ENCODE peak calls at places on chromosomes 5 and 9, in nine cellular contexts. E is BJ, Z is GM12865, C is HL-60, Q is fibroblast of mammary gland, Y is HepG2, O is GM10248, B is neural crest cell, R is Panc1. W is an unnamed sample.

GRCh38 chr9:16268037-16269010 is 602.1 kb downstream of the BNC2 start:
- DNase-seq in O (no peak), Y (no peak), Z (no peak), R (no peak), C (no peak), E (no peak), B (no peak), Q (peak), W (no peak)

GRCh38 chr5:113663879-113664278 is 150.4 kb downstream of the YTHDC2 start:
- DNase-seq in Y (peak), C (peak), Q (peak), B (peak), E (no peak), Z (peak), R (peak), O (peak), W (no peak)

GRCh38 chr9:133334161-133334560 is 1.8 kb downstream of the SURF6 start:
- DNase-seq in Q (no peak), B (no peak), Z (no peak), O (no peak), R (no peak), C (peak), E (no peak), Y (no peak), W (no peak)

GRCh38 chr5:83097582-83098265 is 20.4 kb downstream of the XRCC4 start:
- DNase-seq in E (no peak), C (no peak), Q (peak), Z (peak), R (no peak), O (no peak), B (no peak), Y (no peak), W (no peak)

GRCh38 chr5:130231786-130232185 is 327.5 kb downstream of the CHSY3 start:
- DNase-seq in Y (no peak), Z (no peak), Q (no peak), R (no peak), E (no peak), B (no peak), O (no peak), C (no peak), W (no peak)

GRCh38 chr5:35117960-35118359 is 70.2 kb upstream of the AGXT2 start:
- DNase-seq in C (no peak), Y (no peak), R (no peak), E (peak), B (no peak), Z (peak), Q (peak), O (peak), W (peak)

GRCh38 chr9:132498811-132499210 is 83.6 kb upstream of the BARHL1 start:
- DNase-seq in Y (no peak), C (no peak), E (no peak), O (no peak), B (no peak), R (no peak), Q (no peak), Z (no peak), W (no peak)

GRCh38 chr5:52786937-52787599 is 648 bp upstream of the ITGA1 start:
- DNase-seq in R (no peak), Z (peak), Q (peak), O (peak), E (no peak), B (no peak), Y (peak), C (peak), W (no peak)

GRCh38 chr5:173781826-173782670 is 106.1 kb upstream of the CPEB4 start:
- DNase-seq in Q (peak), B (peak), E (peak), Z (peak), Y (no peak), C (peak), O (no peak), R (peak), W (peak)

GRCh38 chr5:40240111-40240510 is 439.6 kb upstream of the PTGER4 start:
- DNase-seq in O (no peak), Q (peak), E (no peak), R (no peak), C (no peak), Z (no peak), Y (no peak), B (no peak), W (no peak)

GRCh38 chr9:126563556-126563955 is 50.2 kb upstream of the LMX1B start:
- DNase-seq in B (no peak), Q (no peak), Y (no peak), R (no peak), O (no peak), E (no peak), C (no peak), Z (no peak), W (no peak)

GRCh38 chr9:126561582-126561981 is 52.1 kb upstream of the LMX1B start:
- DNase-seq in O (no peak), Z (no peak), Q (no peak), C (peak), B (no peak), Y (peak), R (no peak), E (no peak), W (no peak)

GRCh38 chr9:126564128-126564527 is 49.6 kb upstream of the LMX1B start:
- DNase-seq in O (no peak), Q (no peak), Z (no peak), R (no peak), Y (no peak), E (no peak), C (peak), B (no peak), W (no peak)

GRCh38 chr9:126565336-126566128 is 48.2 kb upstream of the LMX1B start:
- DNase-seq in B (no peak), Z (no peak), R (no peak), E (no peak), O (no peak), Q (no peak), Y (no peak), C (no peak), W (no peak)

DNA sequence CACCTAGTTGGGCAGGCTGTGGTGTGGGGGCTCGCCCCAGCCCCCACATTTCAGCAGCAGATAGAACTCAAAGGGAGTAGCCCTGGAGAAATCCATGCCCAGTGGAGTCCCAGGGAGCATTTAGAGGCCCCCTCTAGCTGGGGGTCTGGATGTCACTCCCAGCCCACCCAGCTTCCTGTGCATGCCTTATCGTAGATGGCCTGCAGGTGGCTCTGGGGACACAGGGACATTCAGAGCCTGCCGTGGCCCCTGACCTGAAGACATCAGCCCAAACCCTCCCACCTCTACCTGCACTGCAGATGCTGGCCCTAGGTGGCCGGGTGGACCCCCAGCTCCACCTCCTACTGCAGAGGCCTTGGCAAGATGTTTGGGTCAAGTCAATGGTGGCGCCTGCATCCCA is 49.0 kb upstream of the LMX1B start:
- DNase-seq in R (no peak), O (no peak), E (no peak), Y (no peak), Z (no peak), Q (no peak), C (no peak), B (no peak), W (no peak)
- TF ChIP-seq CTCF in R (peak), O (no peak), E (peak), Y (peak), Z (peak), Q (no peak), C (no peak), B (peak), W (no peak)

GRCh38 chr9:129879103-129879699 is 43.9 kb downstream of the USP20 start:
- DNase-seq in Q (no peak), O (no peak), C (no peak), E (no peak), B (no peak), Y (no peak), R (no peak), Z (no peak), W (no peak)
- TF ChIP-seq CTCF in Q (no peak), O (no peak), C (no peak), E (no peak), B (no peak), Y (no peak), R (no peak), Z (no peak), W (no peak)

GRCh38 chr5:77946381-77947050 is 170.4 kb upstream of the TBCA start:
- DNase-seq in B (no peak), Q (no peak), O (no peak), Y (no peak), R (no peak), E (no peak), Z (no peak), C (no peak), W (no peak)
- TF ChIP-seq CTCF in B (no peak), Q (no peak), O (no peak), Y (no peak), R (no peak), E (no peak), Z (no peak), C (no peak), W (no peak)

DNA sequence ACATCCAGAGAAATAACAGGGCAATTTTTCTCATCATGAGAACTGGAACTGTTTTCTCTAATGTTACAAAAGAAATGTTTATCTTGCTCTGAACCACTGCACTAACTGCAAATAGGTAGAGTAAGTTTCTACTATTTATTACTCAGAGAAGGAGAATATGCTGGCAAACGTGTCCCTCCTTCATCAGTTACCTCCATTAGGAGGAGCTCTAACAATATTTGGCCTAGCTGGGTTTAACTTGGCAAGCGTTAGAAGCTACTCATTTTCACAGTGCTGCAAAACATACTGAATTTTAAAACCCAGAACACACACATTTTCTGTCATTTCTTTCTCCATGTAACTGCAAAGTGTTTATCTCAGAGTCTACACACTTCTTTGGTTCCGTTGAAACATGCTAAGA is 101.0 kb upstream of the GABRG2 start:
- DNase-seq in B (peak), Z (peak), C (no peak), Q (peak), Y (peak), E (no peak), O (no peak), R (no peak), W (no peak)
- TF ChIP-seq CTCF in B (peak), Z (peak), C (no peak), Q (no peak), Y (peak), E (no peak), O (peak), R (peak), W (no peak)

DNA sequence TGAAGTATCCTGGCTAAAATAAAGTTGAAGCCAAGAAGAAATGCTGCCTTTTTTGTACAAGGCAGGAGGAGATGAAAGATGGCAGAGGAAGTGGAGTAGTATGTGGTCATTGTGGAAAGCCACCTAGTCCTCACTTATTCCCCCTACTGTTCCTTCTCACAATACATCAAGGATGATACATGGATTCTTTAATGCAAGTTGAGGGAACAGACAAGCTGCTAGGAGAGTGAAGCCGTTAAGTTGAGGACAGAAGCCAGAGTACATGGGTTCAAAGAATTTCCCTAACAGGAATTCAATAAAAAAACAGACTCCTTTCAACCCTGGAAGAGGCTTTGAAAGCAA is 73.8 kb downstream of the MRPS27 start:
- DNase-seq in Q (peak), B (no peak), E (no peak), R (no peak), Z (peak), O (no peak), Y (no peak), C (no peak), W (no peak)
- TF ChIP-seq CTCF in Q (no peak), B (no peak), E (peak), R (peak), Z (peak), O (peak), Y (peak), C (no peak), W (peak)

GRCh38 chr5:139394123-139394653 is 716 bp downstream of the PROB1 start:
- DNase-seq in Z (peak), Q (no peak), E (no peak), R (no peak), O (peak), B (peak), C (no peak), Y (no peak), W (no peak)
- TF ChIP-seq CTCF in Z (peak), Q (no peak), E (peak), R (peak), O (peak), B (peak), C (no peak), Y (no peak), W (peak)

DNA sequence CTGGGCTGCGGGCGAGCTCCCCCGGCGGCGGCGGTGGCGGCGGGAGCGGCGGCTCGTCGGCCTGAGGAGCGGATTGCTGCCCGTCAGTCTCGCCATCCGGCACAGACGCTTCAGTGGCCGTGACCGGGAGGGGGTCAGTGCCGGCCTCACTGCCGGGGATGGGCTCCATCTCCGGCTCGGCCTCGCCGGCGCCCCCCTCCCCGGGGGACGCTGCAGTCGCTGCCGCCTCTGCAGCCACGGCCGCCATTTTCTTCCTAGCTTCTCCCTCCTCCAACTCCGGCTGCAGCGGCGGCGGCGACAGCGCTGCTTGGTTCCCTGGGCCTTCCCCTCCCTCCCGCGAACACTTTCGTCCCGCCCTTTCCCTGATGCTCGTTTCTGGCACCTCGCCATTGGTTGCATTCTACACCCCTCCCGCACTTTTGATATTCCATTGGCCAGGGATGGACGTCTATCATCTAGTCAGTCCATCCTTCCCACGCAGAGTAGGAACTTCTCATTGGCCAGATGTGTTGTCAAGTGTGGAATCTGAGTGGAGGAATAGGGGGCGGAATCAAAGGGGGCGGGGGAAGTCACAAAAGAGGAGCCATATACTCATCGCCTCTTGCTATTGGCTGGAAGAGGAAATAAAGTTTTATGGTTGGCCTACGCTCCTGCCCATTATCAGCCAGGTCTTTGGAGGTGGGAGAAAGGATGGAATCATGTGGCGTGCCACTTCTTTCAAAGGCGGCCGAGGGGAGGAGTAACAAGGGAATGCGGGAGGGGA is at the start of gene PWWP2A:
- DNase-seq in E (peak), Y (peak), Q (peak), C (peak), B (peak), R (peak), Z (peak), O (peak), W (peak)
- TF ChIP-seq CTCF in E (peak), Y (no peak), Q (no peak), C (no peak), B (peak), R (no peak), Z (peak), O (peak), W (no peak)

GRCh38 chr5:143700994-143701393 is 111.0 kb upstream of the HMHB1 start:
- DNase-seq in C (no peak), Y (no peak), O (no peak), E (no peak), Q (no peak), Z (no peak), R (no peak), B (no peak), W (no peak)
- TF ChIP-seq CTCF in C (no peak), Y (no peak), O (no peak), E (peak), Q (peak), Z (no peak), R (no peak), B (no peak), W (peak)

DNA sequence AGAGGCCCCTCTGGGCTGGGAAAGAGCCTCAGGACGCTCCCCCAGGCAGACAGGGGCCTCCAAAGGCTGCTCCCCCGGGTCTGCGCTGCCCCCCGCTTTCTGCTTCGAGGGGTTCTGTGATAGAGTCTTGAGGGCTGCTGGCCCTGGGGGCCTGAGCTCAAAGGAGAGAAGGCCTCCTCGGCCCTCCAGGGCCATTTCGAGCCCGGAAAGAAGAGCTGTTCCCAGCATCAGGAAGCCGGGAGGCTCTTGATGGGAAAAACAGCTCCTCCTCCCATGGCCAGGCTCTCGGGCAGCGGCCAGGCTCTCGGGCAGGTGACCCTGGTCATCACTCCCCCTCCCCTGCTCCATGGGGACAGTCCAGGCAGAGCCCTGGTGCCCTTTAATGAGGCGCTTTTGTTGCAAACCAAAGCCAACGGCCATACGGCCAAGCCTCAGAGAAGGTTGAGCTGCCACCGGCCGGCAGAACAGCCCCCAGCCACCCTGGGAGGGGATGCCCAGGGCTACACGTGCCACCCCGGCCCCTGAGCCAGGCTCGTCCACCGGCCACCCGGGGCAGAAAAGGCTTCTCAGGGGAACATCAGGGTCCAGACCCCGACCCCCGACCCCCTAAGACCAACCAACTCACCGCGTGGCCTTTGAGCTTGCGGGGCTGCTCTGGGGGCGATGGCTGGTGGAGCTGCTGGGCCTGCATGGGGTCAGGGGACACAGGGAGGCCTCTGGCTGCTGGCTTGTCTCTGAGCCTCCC is 16.2 kb upstream of the QSOX2 start:
- DNase-seq in R (no peak), E (no peak), B (no peak), C (no peak), O (no peak), Y (no peak), Q (no peak), Z (no peak), W (no peak)
- TF ChIP-seq CTCF in R (no peak), E (no peak), B (no peak), C (no peak), O (no peak), Y (no peak), Q (no peak), Z (no peak), W (no peak)